ENCODE peak calls at places on chromosomes 12 and 14, in eight cellular contexts. J is GM13976; S is astrocyte of the spinal cord; X is CD8-positive, alpha-beta T cell; T is fibroblast of mammary gland; I is testis; R is A549; H is progenitor cell of endocrine pancreas. M is an unnamed sample.

GRCh38 chr12:89389755-89390661 is 37.7 kb upstream of the DUSP6 start:
- DNase-seq in J (no peak), S (no peak), X (no peak), T (no peak), I (no peak), R (no peak), H (no peak), M (no peak)

GRCh38 chr14:29810657-29811056 is 117.0 kb downstream of the PRKD1 start:
- DNase-seq in J (no peak), S (no peak), X (no peak), T (peak), I (no peak), R (no peak), H (no peak), M (peak)

GRCh38 chr14:39175445-39176262 is 600 bp downstream of the PNN start:
- DNase-seq in J (peak), S (no peak), X (no peak), T (peak), I (peak), R (no peak), H (peak), M (peak)

GRCh38 chr12:115227137-115227615 is 543.2 kb upstream of the TBX3 start:
- DNase-seq in J (no peak), S (peak), X (no peak), T (peak), I (no peak), R (peak), H (no peak), M (peak)

GRCh38 chr14:31228533-31228932 is 20.9 kb upstream of the HECTD1 start:
- DNase-seq in J (no peak), S (no peak), X (no peak), T (peak), I (no peak), R (no peak), H (no peak), M (peak)

GRCh38 chr14:92930737-92931602 is 8.0 kb downstream of the CHGA start:
- DNase-seq in J (no peak), S (no peak), X (no peak), T (peak), I (peak), R (no peak), H (no peak), M (peak)

GRCh38 chr12:1660304-1661187 is 30.3 kb upstream of the ADIPOR2 start:
- DNase-seq in J (no peak), S (no peak), X (peak), T (peak), I (peak), R (peak), H (no peak), M (peak)

GRCh38 chr14:94889520-94890312 is 119.8 kb upstream of the GSC start:
- DNase-seq in J (no peak), S (no peak), X (no peak), T (no peak), I (no peak), R (no peak), H (no peak), M (no peak)

GRCh38 chr14:29243355-29243754 is 476.8 kb downstream of the FOXG1 start:
- DNase-seq in J (no peak), S (peak), X (no peak), T (peak), I (no peak), R (no peak), H (no peak), M (peak)

GRCh38 chr12:25644964-25645363 is 91.9 kb upstream of the LMNTD1 start:
- DNase-seq in J (no peak), S (no peak), X (no peak), T (peak), I (no peak), R (no peak), H (no peak), M (no peak)

GRCh38 chr14:98733536-98733935 is 538.5 kb downstream of the BCL11B start:
- DNase-seq in J (no peak), S (no peak), X (no peak), T (no peak), I (no peak), R (no peak), H (no peak), M (no peak)

GRCh38 chr12:67714648-67715047 is 66.1 kb downstream of the DYRK2 start:
- DNase-seq in J (no peak), S (no peak), X (no peak), T (peak), I (no peak), R (peak), H (no peak), M (peak)

GRCh38 chr12:49562831-49563230 is 5.1 kb downstream of the MCRS1 start:
- DNase-seq in J (no peak), S (no peak), X (no peak), T (no peak), I (no peak), R (no peak), H (no peak), M (no peak)

DNA sequence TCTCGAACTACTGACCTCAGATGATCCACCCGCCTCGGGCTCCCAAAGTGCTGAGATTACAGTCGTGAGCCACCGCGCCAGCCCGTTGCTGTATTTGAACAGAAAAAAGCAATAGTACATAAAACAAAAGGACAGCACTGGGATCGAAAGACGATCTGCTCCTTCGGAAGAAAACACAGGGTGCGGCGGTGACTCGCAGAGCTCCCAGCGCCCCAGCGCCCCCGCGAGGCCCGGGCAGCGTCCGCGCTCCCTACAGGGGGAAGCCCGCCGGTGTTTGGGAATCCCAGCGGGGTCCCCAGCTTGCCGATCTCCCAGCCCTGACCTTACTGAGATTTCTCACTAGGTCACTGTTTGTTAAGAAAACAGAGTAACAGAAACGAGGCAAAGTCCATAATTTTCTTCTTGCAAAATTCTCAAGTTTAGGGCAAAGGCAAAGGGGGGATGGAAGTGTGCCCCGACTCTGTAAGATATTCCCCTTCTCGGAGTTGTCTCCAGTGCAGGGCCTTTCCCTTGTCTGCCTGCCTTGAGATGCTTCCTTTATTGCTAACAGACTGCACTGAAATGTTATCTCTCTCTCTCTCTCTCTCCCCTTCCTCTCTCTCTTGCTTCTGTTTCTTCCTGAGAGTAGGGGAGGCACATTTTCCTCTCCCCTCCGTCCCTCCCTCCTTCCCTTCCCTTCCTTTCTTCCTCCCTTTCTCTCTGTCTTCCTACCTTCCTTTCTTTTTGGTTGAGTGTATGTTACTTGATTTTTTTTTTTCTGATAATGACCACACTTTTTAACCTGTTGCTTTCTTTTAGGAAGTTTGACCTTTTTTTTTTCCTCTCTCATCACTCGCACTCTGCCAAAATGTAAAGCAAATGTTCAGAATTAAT is 92.0 kb downstream of the TMEM30B start:
- DNase-seq in J (peak), S (peak), X (no peak), T (peak), I (peak), R (peak), H (peak), M (peak)
- TF ChIP-seq CTCF in J (peak), S (peak), X (no peak), T (peak), I (no peak), R (peak), H (peak), M (peak)

GRCh38 chr14:73851567-73852382 is at the start of gene PTGR2:
- DNase-seq in J (peak), S (peak), X (peak), T (peak), I (peak), R (peak), H (peak), M (peak)
- TF ChIP-seq CTCF in J (no peak), S (no peak), X (no peak), T (peak), I (peak), R (no peak), H (no peak), M (peak)

GRCh38 chr14:45716506-45716905 is 463.5 kb upstream of the MIS18BP1 start:
- DNase-seq in J (no peak), S (peak), X (no peak), T (peak), I (peak), R (peak), H (no peak), M (no peak)
- TF ChIP-seq CTCF in J (no peak), S (peak), X (no peak), T (peak), I (peak), R (no peak), H (peak), M (peak)

GRCh38 chr12:21769311-21769710 is 5.2 kb downstream of the KCNJ8 start:
- DNase-seq in J (no peak), S (no peak), X (no peak), T (peak), I (no peak), R (no peak), H (no peak), M (no peak)
- TF ChIP-seq CTCF in J (no peak), S (no peak), X (no peak), T (no peak), I (no peak), R (no peak), H (no peak), M (no peak)

DNA sequence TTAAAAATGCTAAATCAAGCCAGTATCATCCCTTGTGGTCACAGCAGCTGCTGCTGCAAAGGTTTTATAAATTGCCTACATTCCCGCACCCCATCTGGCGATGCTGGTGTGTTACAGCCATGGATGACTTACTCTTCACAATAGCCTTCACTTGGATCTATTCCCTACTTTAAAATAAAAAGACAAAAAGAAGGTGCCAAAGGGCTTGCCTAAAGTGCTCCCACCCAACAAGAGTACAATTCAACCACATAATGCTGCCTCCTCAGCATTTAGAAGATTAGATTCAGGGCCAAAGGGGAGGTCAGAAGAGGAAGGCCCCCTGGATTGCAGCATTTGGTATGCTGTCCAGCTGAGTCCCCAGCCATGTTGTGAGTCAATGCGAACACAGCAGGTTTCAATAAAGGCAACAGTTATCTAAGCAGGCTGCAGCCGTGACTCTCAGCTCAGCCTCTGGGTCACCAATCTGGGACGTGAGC is 176.1 kb downstream of the DAD1 start:
- DNase-seq in J (no peak), S (peak), X (no peak), T (peak), I (no peak), R (no peak), H (no peak), M (no peak)
- TF ChIP-seq CTCF in J (no peak), S (peak), X (no peak), T (no peak), I (no peak), R (no peak), H (no peak), M (no peak)

GRCh38 chr12:95385646-95386045 is 88.3 kb upstream of the METAP2 start:
- DNase-seq in J (no peak), S (no peak), X (no peak), T (peak), I (peak), R (no peak), H (no peak), M (no peak)

GRCh38 chr12:95386056-95386455 is 87.9 kb upstream of the METAP2 start:
- DNase-seq in J (no peak), S (no peak), X (no peak), T (peak), I (no peak), R (no peak), H (no peak), M (peak)

GRCh38 chr12:95384785-95385184 is 89.2 kb upstream of the METAP2 start:
- DNase-seq in J (no peak), S (no peak), X (no peak), T (no peak), I (no peak), R (no peak), H (no peak), M (no peak)

GRCh38 chr12:95380997-95381786 is 92.8 kb upstream of the METAP2 start:
- DNase-seq in J (no peak), S (no peak), X (no peak), T (peak), I (no peak), R (no peak), H (no peak), M (no peak)

GRCh38 chr12:95385246-95385645 is 88.7 kb upstream of the METAP2 start:
- DNase-seq in J (no peak), S (peak), X (no peak), T (peak), I (peak), R (no peak), H (no peak), M (peak)
- TF ChIP-seq CTCF in J (no peak), S (no peak), X (no peak), T (no peak), I (no peak), R (no peak), H (no peak), M (no peak)

GRCh38 chr12:108690799-108691153 is 40.5 kb downstream of the CORO1C start:
- DNase-seq in J (no peak), S (no peak), X (no peak), T (no peak), I (no peak), R (no peak), H (no peak), M (no peak)

GRCh38 chr12:108691995-108692808 is 39.1 kb downstream of the CORO1C start:
- DNase-seq in J (no peak), S (peak), X (no peak), T (no peak), I (no peak), R (peak), H (no peak), M (peak)

GRCh38 chr12:108689314-108690190 is 41.8 kb downstream of the CORO1C start:
- DNase-seq in J (no peak), S (peak), X (no peak), T (peak), I (no peak), R (peak), H (no peak), M (no peak)

GRCh38 chr12:108691154-108691994 is 39.9 kb downstream of the CORO1C start:
- DNase-seq in J (peak), S (peak), X (peak), T (peak), I (peak), R (peak), H (peak), M (peak)

DNA sequence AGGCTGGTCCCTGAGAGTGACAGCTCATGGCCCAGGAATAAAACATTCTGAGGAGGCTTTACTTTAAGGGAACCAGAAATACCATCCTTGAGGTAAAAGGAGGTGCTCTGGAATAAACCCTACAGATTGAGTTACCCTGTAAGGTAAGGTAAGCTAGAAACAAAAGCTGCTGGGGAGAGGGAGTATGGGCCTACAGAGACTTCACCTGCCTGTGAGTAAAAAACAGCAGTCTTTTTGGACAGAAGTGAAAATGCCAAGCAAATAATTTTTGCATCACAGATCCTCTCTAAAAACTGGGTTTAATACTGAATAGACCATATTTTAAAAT is 41.2 kb downstream of the CORO1C start:
- DNase-seq in J (no peak), S (no peak), X (no peak), T (no peak), I (no peak), R (no peak), H (no peak), M (no peak)
- TF ChIP-seq CTCF in J (no peak), S (no peak), X (no peak), T (no peak), I (no peak), R (peak), H (no peak), M (no peak)

M was measured in bronchial epithelial cell.